ENCODE peak calls at places on chromosomes 2 and 18, in four cellular contexts. P is amygdala, D is posterior cingulate gyrus, K is lower leg skin. U is an unnamed sample.

GRCh38 chr18:78641689-78642231 is 337.9 kb upstream of the SALL3 start:
- DNase-seq in D (no peak), K (no peak), P (no peak), U (no peak)

GRCh38 chr2:237527241-237527640 is 39.1 kb upstream of the PRLH start:
- DNase-seq in P (no peak), D (no peak), K (no peak), U (no peak)

GRCh38 chr18:7754725-7755181 is 187.6 kb downstream of the PTPRM start:
- DNase-seq in K (no peak), P (no peak), D (no peak), U (no peak)

GRCh38 chr18:49094979-49095632 is 144.3 kb upstream of the SMAD7 start:
- DNase-seq in P (no peak), D (no peak), K (no peak), U (no peak)

GRCh38 chr2:216492951-216493685 is 5.5 kb upstream of the RPL37A start:
- DNase-seq in P (peak), K (no peak), D (peak), U (no peak)

GRCh38 chr2:98771771-98772521 is 41.0 kb upstream of the MGAT4A start:
- DNase-seq in P (no peak), K (no peak), D (no peak), U (no peak)

GRCh38 chr18:78625895-78626294 is 353.7 kb upstream of the SALL3 start:
- DNase-seq in D (no peak), K (no peak), P (no peak), U (no peak)

GRCh38 chr18:41753826-41754225 is 201.2 kb upstream of the PIK3C3 start:
- DNase-seq in D (no peak), K (no peak), P (no peak), U (no peak)

GRCh38 chr2:22701761-22702160 is 683.2 kb upstream of the KLHL29 start:
- DNase-seq in P (no peak), D (no peak), K (no peak), U (no peak)

GRCh38 chr2:189222440-189222839 is 42.9 kb upstream of the COL5A2 start:
- DNase-seq in K (no peak), D (no peak), P (no peak), U (no peak)

GRCh38 chr18:58268849-58269248 is 224.8 kb downstream of the NEDD4L start:
- DNase-seq in D (no peak), P (no peak), K (peak), U (no peak)

GRCh38 chr2:100563407-100564247 is 834 bp downstream of the PDCL3 start:
- DNase-seq in D (no peak), P (no peak), K (no peak), U (no peak)

GRCh38 chr2:230439590-230439989 is 23.6 kb downstream of the SP100 start:
- DNase-seq in K (no peak), P (no peak), D (no peak), U (no peak)

GRCh38 chr2:34519659-34520058 is 920.6 kb upstream of the FAM98A start:
- DNase-seq in K (no peak), D (no peak), P (no peak), U (no peak)

GRCh38 chr2:6392966-6393365 is 472.7 kb downstream of the CMPK2 start:
- DNase-seq in K (no peak), D (no peak), P (no peak), U (no peak)

U was measured in dorsolateral prefrontal cortex.